ENCODE peak calls at places on chromosomes 4 and X, in four cellular contexts. G is esophagus squamous epithelium, Y is IMR-90, N is adrenal gland. O is an unnamed sample. For H3K4me1, the result is how much of the 10 kb centered on the place peaks cover.

GRCh38 chr4:15551740-15552446 is 82.2 kb downstream of the CC2D2A start:
- DNase-seq in G (no peak), Y (no peak), N (no peak), O (no peak)

GRCh38 chrX:119067023-119067739 is 5.6 kb upstream of the CT47C1 start:
- DNase-seq in G (no peak), Y (peak), N (peak), O (no peak)

GRCh38 chr4:153346563-153346962 is 2.1 kb downstream of the MND1 start:
- DNase-seq in G (no peak), Y (peak), N (no peak), O (no peak)

GRCh38 chr4:1202526-1203378 is 30.4 kb upstream of the SPON2 start:
- DNase-seq in G (no peak), Y (no peak), N (no peak), O (no peak)

GRCh38 chr4:48546336-48546735 is 56.3 kb downstream of the ZAR1 start:
- DNase-seq in G (no peak), Y (peak), N (peak), O (no peak)

GRCh38 chr4:1604706-1605205 is 79.4 kb downstream of the FAM53A start:
- DNase-seq in G (no peak), Y (no peak), N (no peak), O (peak)

GRCh38 chr4:7419961-7420660 is 14.6 kb downstream of the PSAPL1 start:
- DNase-seq in G (no peak), Y (no peak), N (peak), O (no peak)

GRCh38 chr4:20764353-20764752 is 64.1 kb downstream of the PACRGL start:
- DNase-seq in G (no peak), Y (peak), N (no peak), O (no peak)

GRCh38 chr4:120055167-120055566 is 11.5 kb downstream of the MAD2L1 start:
- DNase-seq in G (no peak), Y (no peak), N (no peak), O (no peak)

GRCh38 chrX:41779058-41779564 is 55.1 kb downstream of the GPR82 start:
- DNase-seq in G (no peak), Y (peak), N (no peak), O (no peak)

GRCh38 chrX:55264816-55265215 is at the start of gene PAGE3:
- DNase-seq in G (no peak), Y (no peak), N (no peak), O (no peak)

GRCh38 chrX:73831500-73831899 is 268.5 kb downstream of the CHIC1 start:
- DNase-seq in G (no peak), Y (no peak), N (no peak), O (no peak)

GRCh38 chrX:136251042-136251991 is at the start of gene MAP7D3:
- DNase-seq in G (no peak), Y (peak), N (peak), O (peak)

GRCh38 chrX:74389016-74389415 is 32.3 kb upstream of the SLC16A2 start:
- DNase-seq in G (no peak), Y (no peak), N (no peak), O (no peak)

GRCh38 chrX:101658661-101659477 is 781 bp downstream of the ARMCX2 start:
- DNase-seq in G (peak), Y (peak), N (peak), O (peak)
- H3K4me3 ChIP-seq in G (peak), Y (peak), N (no peak), O (peak)

GRCh38 chrX:63657821-63658220 is 127.2 kb downstream of the ARHGEF9 start:
- DNase-seq in G (no peak), Y (peak), N (no peak), O (no peak)
- H3K27ac ChIP-seq in G (peak), Y (no peak), N (no peak), O (no peak)

GRCh38 chr4:5755161-5755560 is 44.2 kb downstream of the EVC start:
- DNase-seq in G (no peak), Y (no peak), N (no peak), O (no peak)
- H3K4me1 ChIP-seq in G (under half), Y (under half), N (under half), O (under half)

GRCh38 chrX:28850955-28851354 is 263.7 kb downstream of the IL1RAPL1 start:
- DNase-seq in G (no peak), Y (no peak), N (no peak), O (no peak)

GRCh38 chrX:28848707-28849106 is 261.5 kb downstream of the IL1RAPL1 start:
- DNase-seq in G (no peak), Y (no peak), N (no peak), O (no peak)

GRCh38 chrX:28851871-28852270 is 264.6 kb downstream of the IL1RAPL1 start:
- DNase-seq in G (no peak), Y (no peak), N (no peak), O (no peak)

GRCh38 chrX:28854637-28855036 is 267.4 kb downstream of the IL1RAPL1 start:
- DNase-seq in G (no peak), Y (peak), N (no peak), O (no peak)
- H3K4me3 ChIP-seq in G (no peak), Y (no peak), N (no peak), O (no peak)

GRCh38 chrX:53085661-53086229 is 3.6 kb downstream of the TSPYL2 start:
- DNase-seq in G (no peak), Y (no peak), N (no peak), O (no peak)
- H3K27ac ChIP-seq in G (peak), Y (no peak), N (peak), O (no peak)

DNA sequence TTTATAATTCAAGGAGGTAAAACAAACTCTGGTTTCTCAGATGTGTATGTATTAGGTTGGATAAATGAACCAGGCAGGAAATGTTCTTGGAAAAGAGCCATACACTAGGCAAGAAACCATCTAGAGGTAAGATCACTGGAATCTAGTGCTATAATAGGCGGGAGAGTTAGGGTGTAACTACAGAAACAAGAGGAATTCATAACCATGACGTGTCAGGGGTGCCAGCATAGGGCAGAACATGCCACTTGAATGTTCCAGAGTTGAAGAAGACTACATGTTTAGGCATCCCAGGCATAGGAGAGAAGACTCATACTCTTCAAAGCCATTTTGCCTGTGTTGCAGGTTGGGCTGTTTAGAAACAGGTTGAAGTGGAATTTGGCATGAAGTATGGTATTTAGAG is 198.7 kb downstream of the CCNG2 start:
- DNase-seq in G (no peak), Y (no peak), N (no peak), O (no peak)
- H3K4me1 ChIP-seq in G (under half), Y (under half), N (under half), O (under half)

GRCh38 chr4:89336818-89337395 is 29.3 kb upstream of the GPRIN3 start:
- DNase-seq in G (no peak), Y (no peak), N (no peak), O (no peak)

GRCh38 chr4:89331637-89332544 is 24.3 kb upstream of the GPRIN3 start:
- DNase-seq in G (no peak), Y (no peak), N (no peak), O (no peak)

GRCh38 chr4:89337678-89338077 is 30.1 kb upstream of the GPRIN3 start:
- DNase-seq in G (no peak), Y (no peak), N (no peak), O (no peak)

GRCh38 chr4:89334311-89334710 is 26.7 kb upstream of the GPRIN3 start:
- DNase-seq in G (no peak), Y (no peak), N (no peak), O (no peak)

DNA sequence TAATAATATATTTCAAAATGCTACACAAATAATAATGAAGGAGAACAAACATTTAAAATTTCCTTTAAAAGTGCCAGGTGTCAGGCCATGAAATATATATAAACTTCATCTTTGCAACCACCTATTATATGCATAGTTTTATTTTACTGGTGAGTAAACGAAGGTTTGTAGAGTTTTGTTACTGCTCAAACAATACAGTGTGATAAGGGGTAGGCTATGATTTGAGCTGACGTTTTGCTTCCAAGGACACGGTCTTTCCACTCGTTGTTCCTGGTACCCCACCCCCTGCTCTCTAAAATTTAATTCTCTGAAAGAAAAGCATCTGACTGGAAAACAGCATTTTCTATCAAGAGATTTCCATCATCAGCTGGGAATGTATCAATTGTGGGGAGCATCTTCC is 27.2 kb upstream of the GPRIN3 start:
- DNase-seq in G (no peak), Y (no peak), N (no peak), O (no peak)
- H3K4me3 ChIP-seq in G (no peak), Y (no peak), N (no peak), O (no peak)

GRCh38 chr4:150600821-150601445 is 19.0 kb downstream of the MAB21L2 start:
- DNase-seq in G (no peak), Y (no peak), N (no peak), O (no peak)
- H3K27ac ChIP-seq in G (no peak), Y (no peak), N (no peak), O (no peak)

GRCh38 chr4:87117051-87117729 is 103.2 kb downstream of the KLHL8 start:
- DNase-seq in G (no peak), Y (no peak), N (no peak), O (no peak)
- H3K4me1 ChIP-seq in G (under half), Y (under half), N (under half), O (under half)

GRCh38 chrX:72095370-72095769 is 36.3 kb downstream of the RTL5 start:
- DNase-seq in G (no peak), Y (no peak), N (no peak), O (no peak)
- H3K4me3 ChIP-seq in G (no peak), Y (no peak), N (no peak), O (no peak)

O was measured in effector memory CD4-positive, alpha-beta T cell.